ENCODE peak calls at places on chromosomes 5 and 9, in ten cellular contexts. B is foreskin fibroblast; M is DMS153; R is EL; Y is activated CD4-positive, alpha-beta T cell treated with anti-CD3 and anti-CD28 coated beads, Interleukin-2, amount 50 U/mL, for 4 hours; V is neural crest cell; H is ovary; S is GM04504; P is body of pancreas; O is HEK293T. E is an unnamed sample.
A peak's percentile ranks its signal among the peaks of the same experiment; 100 is the strongest.

GRCh38 chr5:66653380-66653779 is 57.2 kb downstream of the MAST4 start:
- DNase-seq in B (peak; percentile 94), P (no peak), M (no peak), R (peak; percentile 55), S (peak; percentile 20), Y (no peak), O (no peak), V (no peak), H (no peak), E (no peak)

GRCh38 chr9:20111173-20111843 is 322.5 kb upstream of the SLC24A2 start:
- DNase-seq in O (no peak), B (no peak), M (no peak), R (no peak), H (no peak), Y (no peak), V (no peak), P (no peak), S (no peak), E (no peak)

GRCh38 chr5:19496056-19496455 is 491.9 kb downstream of the CDH18 start:
- DNase-seq in S (no peak), O (no peak), M (no peak), B (no peak), Y (no peak), H (no peak), R (peak; percentile 34), P (no peak), V (no peak), E (no peak)

GRCh38 chr5:37471666-37472197 is 92.6 kb downstream of the WDR70 start:
- DNase-seq in M (no peak), V (no peak), H (no peak), S (no peak), P (no peak), Y (no peak), R (no peak), B (no peak), O (no peak), E (no peak)

GRCh38 chr9:18683312-18683711 is 209.4 kb downstream of the ADAMTSL1 start:
- DNase-seq in R (no peak), S (no peak), H (no peak), P (no peak), M (no peak), O (no peak), B (no peak), Y (no peak), V (no peak), E (no peak)

GRCh38 chr5:174734571-174735497 is 10.5 kb downstream of the MSX2 start:
- DNase-seq in S (no peak), B (no peak), H (no peak), R (no peak), O (no peak), Y (no peak), M (no peak), P (no peak), V (no peak), E (no peak)

GRCh38 chr9:4080889-4081548 is 218.8 kb downstream of the GLIS3 start:
- DNase-seq in R (no peak), V (no peak), S (no peak), P (no peak), M (no peak), Y (no peak), O (peak; percentile 12), B (no peak), H (no peak), E (no peak)

GRCh38 chr5:119218830-119219782 is 136.7 kb upstream of the TNFAIP8 start:
- DNase-seq in Y (no peak), O (no peak), R (peak; percentile 48), H (no peak), B (peak; percentile 22), S (no peak), P (no peak), V (no peak), M (no peak), E (peak; percentile 67)

GRCh38 chr5:75616286-75616810 is 5.1 kb downstream of the ANKDD1B start:
- DNase-seq in B (no peak), P (no peak), M (no peak), H (no peak), O (peak; percentile 16), Y (no peak), S (no peak), R (no peak), V (no peak), E (no peak)

GRCh38 chr5:65553941-65554340 is 9.0 kb downstream of the CENPK start:
- DNase-seq in S (no peak), O (no peak), H (no peak), P (no peak), V (no peak), B (no peak), R (no peak), M (no peak), Y (no peak), E (no peak)

GRCh38 chr5:179837076-179838011 is 16.6 kb downstream of the SQSTM1 start:
- DNase-seq in H (no peak), M (no peak), R (no peak), O (no peak), B (no peak), V (no peak), Y (no peak), S (no peak), P (no peak), E (no peak)

GRCh38 chr9:121398374-121398773 is 28.3 kb upstream of the STOM start:
- DNase-seq in Y (no peak), O (no peak), S (peak; percentile 94), M (no peak), P (no peak), V (no peak), R (peak; percentile 100), B (peak; percentile 97), H (no peak), E (no peak)

GRCh38 chr5:125865166-125865815 is 557.9 kb upstream of the GRAMD2B start:
- DNase-seq in P (no peak), S (no peak), O (no peak), V (no peak), H (no peak), M (no peak), B (peak; percentile 74), Y (no peak), R (peak; percentile 33), E (no peak)

GRCh38 chr5:132019857-132020555 is 8.5 kb upstream of the ACSL6 start:
- DNase-seq in R (no peak), B (no peak), P (no peak), M (no peak), H (no peak), S (no peak), Y (peak; percentile 57), V (no peak), O (no peak), E (no peak)

GRCh38 chr5:44332360-44332971 is 56.8 kb downstream of the FGF10 start:
- DNase-seq in B (peak; percentile 51), P (no peak), V (no peak), Y (no peak), O (peak; percentile 10), R (peak; percentile 1), S (peak; percentile 10), H (no peak), M (peak; percentile 27), E (peak; percentile 90)

E was measured in NCI-H748 treated with DMSO at 0.1 percent for 48 hours.